ENCODE peak calls at places on chromosomes 11 and 22, in four cellular contexts. K is tibial nerve, F is heart left ventricle, Q is body of pancreas. G is an unnamed sample.
A peak's percentile ranks its signal among the peaks of the same experiment; 100 is the strongest.

GRCh38 chr11:11501546-11502274 is 120.1 kb downstream of the GALNT18 start:
- DNase-seq in K (no peak), F (no peak), Q (no peak), G (no peak)

GRCh38 chr11:83092488-83093384 is 21.0 kb upstream of the RAB30 start:
- DNase-seq in K (no peak), F (no peak), Q (peak; percentile 83), G (peak; percentile 78)

GRCh38 chr11:132064987-132065620 is 694.7 kb downstream of the NTM start:
- DNase-seq in K (no peak), F (no peak), Q (no peak), G (no peak)

GRCh38 chr22:27032121-27032761 is 374.9 kb downstream of the MIAT start:
- DNase-seq in K (no peak), F (no peak), Q (peak; percentile 46), G (no peak)

GRCh38 chr11:101129203-101129943 is at the start of gene PGR:
- DNase-seq in K (peak; percentile 27), F (peak; percentile 59), Q (peak; percentile 16), G (no peak)

GRCh38 chr11:32302826-32303225 is 132.5 kb downstream of the WT1 start:
- DNase-seq in K (no peak), F (no peak), Q (no peak), G (no peak)

GRCh38 chr11:109869536-109869935 is 223.7 kb upstream of the ZC3H12C start:
- DNase-seq in K (no peak), F (no peak), Q (no peak), G (no peak)

GRCh38 chr11:111387318-111387863 is 8.3 kb upstream of the POU2AF1 start:
- DNase-seq in K (no peak), F (no peak), Q (peak; percentile 98), G (peak; percentile 95)

GRCh38 chr11:96015911-96016565 is 92.1 kb upstream of the MTMR2 start:
- DNase-seq in K (no peak), F (no peak), Q (no peak), G (no peak)

GRCh38 chr11:113546757-113547507 is 71.7 kb upstream of the DRD2 start:
- DNase-seq in K (no peak), F (no peak), Q (no peak), G (no peak)

GRCh38 chr11:14974723-14975587 is 2.8 kb upstream of the CALCA start:
- DNase-seq in K (no peak), F (peak; percentile 61), Q (peak; percentile 53), G (peak; percentile 49)

GRCh38 chr22:42286205-42286604 is 15.8 kb upstream of the TCF20 start:
- DNase-seq in K (no peak), F (no peak), Q (no peak), G (no peak)

GRCh38 chr22:43946391-43946680 is 8.9 kb upstream of the SAMM50 start:
- DNase-seq in K (no peak), F (no peak), Q (no peak), G (no peak)

GRCh38 chr11:84673753-84674152 is 953.4 kb downstream of the DLG2 start:
- DNase-seq in K (no peak), F (no peak), Q (no peak), G (no peak)

GRCh38 chr11:61694971-61695706 is 14.9 kb downstream of the DAGLA start:
- DNase-seq in K (peak; percentile 19), F (no peak), Q (peak; percentile 78), G (peak; percentile 81)

GRCh38 chr11:45335434-45335833 is 49.3 kb upstream of the SYT13 start:
- DNase-seq in K (no peak), F (no peak), Q (no peak), G (no peak)

GRCh38 chr11:111586305-111586915 is 15.8 kb upstream of the SIK2 start:
- DNase-seq in K (no peak), F (no peak), Q (peak; percentile 40), G (peak; percentile 44)

GRCh38 chr11:105854269-105854668 is 167.8 kb downstream of the MSANTD4 start:
- DNase-seq in K (no peak), F (no peak), Q (no peak), G (no peak)

GRCh38 chr11:75815345-75815983 is 454 bp downstream of the UVRAG start:
- DNase-seq in K (no peak), F (peak; percentile 80), Q (peak; percentile 57), G (peak; percentile 47)
- TF ChIP-seq POLR2A in K (no peak), F (no peak), Q (no peak), G (no peak)

GRCh38 chr11:5679811-5680210 is 5.1 kb downstream of the TRIM5 start:
- DNase-seq in K (no peak), F (no peak), Q (no peak), G (no peak)

GRCh38 chr11:5674391-5674790 is 10.5 kb downstream of the TRIM5 start:
- DNase-seq in K (no peak), F (no peak), Q (no peak), G (no peak)
- TF ChIP-seq CTCF in K (no peak), F (no peak), Q (no peak), G (no peak)

DNA sequence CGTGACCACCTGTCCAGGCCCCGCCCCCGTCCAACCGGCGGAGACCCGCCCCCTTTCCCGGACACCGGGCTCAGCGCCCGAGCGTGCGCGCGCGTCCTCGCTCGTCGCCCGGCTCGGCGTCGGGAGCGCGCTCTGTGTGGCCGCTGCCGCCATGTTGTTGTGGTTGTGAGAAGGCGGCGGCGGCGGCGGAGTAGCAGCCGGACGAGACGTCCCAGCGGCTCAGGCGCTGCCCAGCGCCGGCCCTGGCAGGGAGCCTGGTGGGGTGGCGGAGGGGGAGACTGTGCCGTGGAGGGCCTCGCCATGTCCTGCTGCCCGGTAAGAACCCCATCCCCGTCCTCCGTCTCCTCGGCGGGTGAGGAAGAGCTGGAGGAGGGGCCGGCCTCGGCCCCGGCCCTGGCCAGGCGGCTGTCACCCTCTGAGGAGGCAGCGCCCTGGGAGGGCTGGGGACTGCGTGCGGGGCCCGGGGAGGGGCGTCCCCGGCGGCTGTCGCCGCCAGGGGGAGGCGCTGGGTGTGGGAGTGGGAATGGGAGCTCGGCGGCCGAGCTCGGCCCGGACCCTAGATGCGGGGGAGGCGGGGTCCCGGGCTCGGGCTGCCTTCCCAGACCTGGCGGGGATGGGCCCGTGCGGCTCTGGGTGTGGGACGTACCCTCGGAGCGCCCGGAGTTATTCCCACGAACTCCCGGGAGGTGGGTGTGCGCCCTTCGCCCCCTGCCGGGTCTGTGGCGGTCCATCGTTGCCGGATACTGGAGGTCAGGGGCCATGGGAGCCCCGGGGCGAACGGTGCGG is at the start of gene MTMR3:
- DNase-seq in K (peak; percentile 89), F (peak; percentile 97), Q (peak; percentile 94), G (peak; percentile 97)
- TF ChIP-seq POLR2A in K (peak; percentile 76), F (peak; percentile 64), Q (peak; percentile 65), G (no peak)

GRCh38 chr11:128691802-128692749 is 1.8 kb upstream of the FLI1 start:
- DNase-seq in K (no peak), F (no peak), Q (no peak), G (no peak)
- TF ChIP-seq CTCF in K (no peak), F (no peak), Q (no peak), G (no peak)

DNA sequence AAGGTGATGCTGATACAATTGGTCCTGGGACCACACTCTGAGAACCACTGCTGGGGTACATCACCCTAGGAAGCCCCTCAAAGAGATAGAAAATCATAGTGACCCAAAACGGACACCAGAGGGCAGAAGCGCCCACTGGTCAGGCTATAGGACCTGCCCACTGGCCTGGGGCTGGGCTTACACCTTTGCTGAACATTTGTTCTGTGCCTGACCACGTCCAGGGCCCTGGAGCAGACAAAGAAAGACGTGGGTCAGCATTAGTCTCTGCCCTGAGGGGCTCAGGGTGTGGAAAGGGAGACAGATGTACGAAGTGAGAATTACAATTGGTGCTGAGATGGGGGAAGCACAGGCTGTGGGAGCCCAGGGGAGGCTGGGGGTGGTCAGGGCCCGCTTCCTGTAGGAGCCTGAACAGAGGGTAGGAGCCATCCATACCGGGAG is 14.4 kb upstream of the SERPINH1 start:
- DNase-seq in K (no peak), F (peak; percentile 74), Q (peak; percentile 77), G (peak; percentile 74)
- TF ChIP-seq POLR2A in K (no peak), F (no peak), Q (no peak), G (no peak)

GRCh38 chr22:46681010-46681409 is 57.0 kb downstream of the CERK start:
- DNase-seq in K (no peak), F (no peak), Q (no peak), G (no peak)
- TF ChIP-seq CTCF in K (no peak), F (peak; percentile 22), Q (peak; percentile 46), G (no peak)

DNA sequence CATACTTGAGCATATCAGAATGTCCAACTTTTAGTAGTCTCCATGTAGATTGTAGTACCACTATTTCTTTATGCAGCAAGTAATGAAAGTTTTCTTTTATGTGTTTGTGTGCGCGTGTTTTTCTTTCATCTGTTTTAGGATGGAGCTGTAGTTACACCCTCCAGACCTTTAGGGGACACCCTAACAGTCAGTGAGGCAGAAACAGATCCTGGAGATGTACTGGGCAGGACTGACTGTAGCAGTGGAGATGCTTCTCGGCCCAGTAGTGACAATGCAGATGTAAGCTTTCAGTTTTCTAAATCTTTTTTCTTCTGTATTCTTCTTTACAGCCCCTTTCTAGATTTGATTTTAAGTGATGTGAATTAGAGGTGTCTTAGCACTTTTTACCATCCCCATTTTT is 79.9 kb upstream of the GRIK4 start:
- DNase-seq in K (no peak), F (no peak), Q (no peak), G (no peak)
- TF ChIP-seq POLR2A in K (no peak), F (no peak), Q (no peak), G (no peak)

GRCh38 chr11:1826552-1827094 is 8.2 kb upstream of the SYT8 start:
- DNase-seq in K (peak; percentile 40), F (no peak), Q (peak; percentile 56), G (peak; percentile 61)
- TF ChIP-seq CTCF in K (no peak), F (no peak), Q (no peak), G (no peak)

DNA sequence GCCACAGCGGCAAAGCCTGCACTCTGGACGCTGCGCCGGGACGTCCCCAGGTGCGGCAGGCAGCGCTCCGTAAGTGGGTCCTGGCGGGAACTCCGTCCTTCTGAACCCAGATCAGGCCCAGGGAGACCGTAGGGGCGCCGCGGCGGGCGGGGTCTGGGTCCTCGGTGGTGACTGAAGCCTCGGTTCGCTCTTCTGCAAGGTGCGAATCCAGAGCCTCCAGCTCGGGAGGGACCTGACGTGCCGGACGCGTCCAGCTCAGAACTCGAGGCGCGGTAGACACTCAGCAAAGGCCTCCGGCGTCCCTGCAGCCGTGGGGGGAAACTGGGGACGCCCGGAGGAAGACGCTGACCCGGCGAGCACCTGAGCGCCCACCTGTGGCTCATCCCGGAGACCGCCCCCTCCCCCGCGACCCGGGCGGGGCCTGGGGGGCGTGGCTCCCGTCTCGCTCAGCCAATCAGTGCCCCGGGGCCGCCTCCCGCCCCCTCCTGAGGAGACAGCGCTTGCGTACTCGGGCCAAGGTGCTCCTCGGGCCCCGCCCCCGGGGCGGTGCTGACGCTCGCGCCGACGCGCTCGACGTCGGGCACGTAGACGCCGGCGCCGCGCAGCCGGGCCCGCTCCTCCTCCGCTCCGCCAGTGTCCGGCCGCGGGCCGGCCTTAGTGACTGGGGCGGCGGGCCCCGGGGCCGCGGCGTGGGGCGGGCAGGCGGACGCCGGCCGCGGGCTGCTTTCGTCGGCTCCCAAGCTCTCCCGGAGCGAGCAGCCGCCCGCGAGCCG is at the start of gene PPFIA1:
- DNase-seq in K (peak; percentile 91), F (peak; percentile 98), Q (peak; percentile 97), G (peak; percentile 97)
- TF ChIP-seq POLR2A in K (peak; percentile 95), F (peak; percentile 91), Q (peak; percentile 82), G (no peak)

DNA sequence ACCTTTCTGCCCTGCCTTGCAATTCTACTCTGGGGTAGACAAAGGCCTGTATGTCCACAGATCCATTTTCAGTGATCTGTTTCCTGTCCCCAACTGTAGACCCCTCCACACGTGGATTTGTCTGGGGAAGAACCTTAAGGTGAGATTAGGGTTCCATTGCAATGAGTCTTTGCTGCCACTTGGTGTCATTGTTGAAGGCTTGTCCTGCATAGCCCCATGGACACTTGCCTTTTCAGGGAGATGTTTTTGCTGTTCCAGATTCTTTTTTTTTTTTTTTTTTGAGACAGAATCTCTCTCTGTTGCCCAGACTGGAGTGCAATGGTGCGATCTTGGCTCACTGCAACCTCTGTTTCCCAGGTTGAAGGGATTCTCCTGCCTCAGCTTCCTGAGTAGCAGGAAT is 21.8 kb downstream of the SERPING1 start:
- DNase-seq in K (no peak), F (no peak), Q (no peak), G (no peak)
- TF ChIP-seq CTCF in K (no peak), F (no peak), Q (no peak), G (no peak)

G was measured in stomach.